ENCODE peak calls at places on chromosomes 4 and X, in six cellular contexts. C is adipocyte, E is GM23248, T is neuronal stem cell, R is H9, O is colonic mucosa. Q is an unnamed sample.

GRCh38 chr4:67674098-67674497 is 26.9 kb downstream of the UBA6 start:
- DNase-seq in R (no peak), O (no peak), E (no peak), T (peak; percentile 3), C (no peak), Q (no peak)

GRCh38 chr4:94561249-94562024 is 109.7 kb downstream of the PDLIM5 start:
- DNase-seq in R (no peak), E (peak; percentile 77), T (no peak), O (no peak), C (peak; percentile 74), Q (no peak)

GRCh38 chrX:2841511-2841910 is 12.8 kb downstream of the GYG2 start:
- DNase-seq in R (no peak), E (no peak), O (no peak), C (no peak), T (no peak), Q (no peak)

GRCh38 chr4:184364100-184364921 is 110.0 kb downstream of the IRF2 start:
- DNase-seq in T (no peak), E (no peak), R (no peak), C (no peak), O (no peak), Q (no peak)

GRCh38 chr4:130110189-130110588 is 1014.2 kb downstream of the C4orf33 start:
- DNase-seq in T (no peak), O (no peak), C (no peak), R (no peak), E (no peak), Q (no peak)

GRCh38 chr4:2817701-2818350 is 24.9 kb downstream of the SH3BP2 start:
- DNase-seq in C (peak; percentile 56), R (peak; percentile 65), O (peak; percentile 77), E (peak; percentile 53), T (no peak), Q (no peak)

GRCh38 chrX:101210630-101211029 is 9.0 kb upstream of the DRP2 start:
- DNase-seq in O (no peak), R (no peak), C (no peak), E (no peak), T (no peak), Q (no peak)

GRCh38 chrX:39950035-39950688 is 147.6 kb downstream of the BCOR start:
- DNase-seq in R (no peak), O (no peak), T (no peak), E (peak; percentile 36), C (no peak), Q (no peak)

GRCh38 chr4:92270908-92271307 is 32.9 kb upstream of the GRID2 start:
- DNase-seq in T (peak; percentile 3), R (no peak), O (no peak), C (no peak), E (peak; percentile 0), Q (no peak)

GRCh38 chrX:150544222-150544787 is 24.1 kb upstream of the MTM1 start:
- DNase-seq in O (peak; percentile 45), T (no peak), E (no peak), C (no peak), R (peak; percentile 70), Q (peak; percentile 10)

GRCh38 chrX:140509468-140510305 is 4.8 kb upstream of the SOX3 start:
- DNase-seq in R (peak; percentile 34), O (no peak), E (no peak), C (no peak), T (no peak), Q (no peak)

GRCh38 chr4:147981305-147981704 is 249.4 kb downstream of the ARHGAP10 start:
- DNase-seq in O (no peak), T (no peak), C (peak; percentile 29), E (peak; percentile 78), R (no peak), Q (no peak)

GRCh38 chr4:83252782-83253405 is 31.7 kb downstream of the COQ2 start:
- DNase-seq in E (peak; percentile 74), R (peak; percentile 78), T (peak; percentile 51), O (peak; percentile 93), C (peak; percentile 65), Q (peak; percentile 75)

GRCh38 chrX:9227276-9227675 is 193.3 kb upstream of the FAM9B start:
- DNase-seq in T (no peak), R (no peak), E (peak; percentile 59), C (no peak), O (no peak), Q (no peak)
- H3K9ac ChIP-seq in T (no peak overlapping the region), R (no peak overlapping the region), E (no peak overlapping the region), C (no peak overlapping the region), O (no peak overlapping the region), Q (no peak overlapping the region)

DNA sequence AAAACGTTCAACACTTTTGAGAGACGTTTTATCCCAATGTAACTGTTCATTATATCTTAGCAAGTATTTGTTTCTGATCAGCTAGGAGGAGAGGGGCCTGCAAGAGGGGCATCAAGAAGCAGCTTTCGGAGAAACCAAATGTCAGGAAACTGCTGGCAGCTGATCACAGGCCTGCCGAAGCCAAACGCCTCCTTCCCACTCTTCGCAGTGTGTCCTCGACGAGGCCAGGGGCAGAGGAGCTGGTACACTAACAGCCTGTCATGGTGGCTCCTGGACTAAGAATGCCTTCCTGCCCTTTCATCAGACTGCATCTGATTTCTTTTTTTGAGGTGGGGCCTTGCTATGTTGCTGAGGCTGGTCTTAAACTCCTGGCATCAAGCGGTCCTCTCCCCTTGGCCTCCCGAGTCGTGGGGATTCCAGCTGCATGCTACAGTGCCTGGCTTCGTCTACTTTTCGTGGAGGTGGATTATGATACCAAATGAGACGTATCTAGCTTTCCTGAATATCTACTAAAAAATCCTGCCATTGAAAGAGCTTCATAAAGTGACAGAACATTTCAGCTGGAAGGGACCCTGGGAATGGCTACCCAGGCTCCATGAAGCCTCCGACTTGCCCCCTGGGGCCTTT is 134.8 kb downstream of the AFAP1 start:
- DNase-seq in T (no peak), E (no peak), C (no peak), R (no peak), O (no peak), Q (no peak)
- H3K9ac ChIP-seq in T (no peak overlapping the region), E (no peak overlapping the region), C (no peak overlapping the region), R (no peak overlapping the region), O (no peak overlapping the region), Q (no peak overlapping the region)

GRCh38 chrX:16187024-16187698 is 19.9 kb downstream of the MAGEB17 start:
- DNase-seq in T (no peak), E (no peak), R (no peak), C (no peak), O (no peak), Q (no peak)

GRCh38 chrX:16188687-16189086 is 21.4 kb downstream of the MAGEB17 start:
- DNase-seq in T (no peak), O (no peak), C (peak; percentile 7), E (peak; percentile 56), R (no peak), Q (no peak)

GRCh38 chrX:16191605-16192004 is 24.3 kb downstream of the MAGEB17 start:
- DNase-seq in C (no peak), E (no peak), R (no peak), O (no peak), T (no peak), Q (no peak)

GRCh38 chrX:16186380-16187007 is 19.2 kb downstream of the MAGEB17 start:
- DNase-seq in R (peak; percentile 69), E (no peak), C (no peak), O (no peak), T (no peak), Q (no peak)

DNA sequence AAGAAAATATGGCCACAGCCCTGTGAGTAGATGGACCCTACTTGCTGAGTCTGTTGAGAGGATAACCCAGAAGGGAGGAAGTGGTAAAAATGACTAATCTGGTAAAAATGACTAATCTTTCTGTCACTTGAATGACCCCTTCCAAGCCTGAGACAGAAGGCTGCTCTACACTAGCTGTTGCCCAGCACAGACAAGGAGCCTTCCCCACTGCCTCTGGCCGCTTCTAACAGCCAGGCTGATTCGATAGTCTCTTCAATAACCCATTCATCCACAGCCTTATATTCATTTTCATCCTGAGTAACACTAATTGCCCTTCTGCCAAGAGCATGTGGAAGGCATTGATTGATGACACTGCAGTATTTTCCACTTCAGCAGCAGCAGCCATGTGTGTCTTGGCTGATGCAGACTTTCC is 18.4 kb downstream of the MAGEB17 start:
- DNase-seq in E (peak; percentile 80), R (no peak), T (no peak), C (peak; percentile 38), O (no peak), Q (no peak)
- H3K9ac ChIP-seq in E (no peak overlapping the region), R (no peak overlapping the region), T (no peak overlapping the region), C (no peak overlapping the region), O (no peak overlapping the region), Q (no peak overlapping the region)

DNA sequence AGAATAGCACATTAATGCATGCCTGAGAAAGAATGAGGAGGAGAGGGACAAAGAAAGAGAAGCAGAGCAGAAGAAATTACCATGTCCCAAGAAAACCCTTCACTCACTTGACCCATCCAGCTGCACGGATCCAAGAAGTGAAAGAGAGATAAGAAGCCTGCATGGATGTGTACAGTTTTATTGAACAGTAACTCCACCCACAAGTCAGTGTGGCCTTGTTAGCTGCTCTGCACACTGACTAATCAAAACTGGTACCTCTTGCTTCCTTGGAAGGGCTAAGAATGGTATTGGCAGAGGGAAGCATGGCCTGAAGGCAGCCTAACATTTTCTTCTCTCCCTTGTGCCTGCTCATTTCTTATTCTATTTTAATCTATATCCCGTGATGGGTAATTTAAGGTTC is 163.9 kb downstream of the SLC7A11 start:
- DNase-seq in C (no peak), O (no peak), R (no peak), E (no peak), T (no peak), Q (no peak)
- H3K9ac ChIP-seq in C (no peak overlapping the region), O (no peak overlapping the region), R (no peak overlapping the region), E (no peak overlapping the region), T (no peak overlapping the region), Q (no peak overlapping the region)